ENCODE peak calls at places on chromosomes 2 and 18, in ten cellular contexts. J is CD4-positive, alpha-beta memory T cell; B is CD8-positive, alpha-beta memory T cell; T is dorsolateral prefrontal cortex; K is heart left ventricle; W is tibial nerve; A is adrenal gland; F is neuronal stem cell; S is tibial artery; M is GM23248. D is an unnamed sample.

GRCh38 chr2:12045864-12046291 is 299.4 kb downstream of the LPIN1 start:
- DNase-seq in J (no peak), B (no peak), T (no peak), K (no peak), W (no peak), A (no peak), F (no peak), S (no peak), M (peak), D (no peak)

GRCh38 chr2:240136671-240137292 is 677 bp upstream of the COPS9 start:
- DNase-seq in J (no peak), B (no peak), T (peak), K (no peak), W (no peak), A (no peak), F (no peak), S (peak), M (no peak), D (no peak)

GRCh38 chr2:61538920-61539559 is 884 bp upstream of the XPO1 start:
- DNase-seq in J (peak), B (peak), T (no peak), K (peak), W (no peak), A (peak), F (peak), S (peak), M (peak), D (no peak)

GRCh38 chr2:60957224-60957623 is 60.3 kb upstream of the PEX13 start:
- DNase-seq in J (no peak), B (no peak), T (no peak), K (no peak), W (no peak), A (no peak), F (no peak), S (no peak), M (no peak), D (no peak)

GRCh38 chr2:134314202-134314601 is 60.3 kb downstream of the MGAT5 start:
- DNase-seq in J (no peak), B (no peak), T (no peak), K (no peak), W (no peak), A (no peak), F (no peak), S (no peak), M (no peak), D (no peak)

GRCh38 chr2:177828546-177828945 is 244.0 kb downstream of the PDE11A start:
- DNase-seq in J (no peak), B (no peak), T (no peak), K (no peak), W (no peak), A (no peak), F (no peak), S (no peak), M (no peak), D (no peak)

GRCh38 chr18:79217979-79218604 is 148.9 kb downstream of the ATP9B start:
- DNase-seq in J (no peak), B (no peak), T (no peak), K (no peak), W (no peak), A (peak), F (no peak), S (no peak), M (no peak), D (peak)

GRCh38 chr2:69767034-69767433 is 25.1 kb downstream of the ANXA4 start:
- DNase-seq in J (no peak), B (no peak), T (no peak), K (no peak), W (no peak), A (no peak), F (no peak), S (no peak), M (peak), D (no peak)

GRCh38 chr2:199310654-199311275 is 147.0 kb downstream of the SATB2 start:
- DNase-seq in J (no peak), B (no peak), T (no peak), K (no peak), W (no peak), A (no peak), F (no peak), S (no peak), M (no peak), D (no peak)

GRCh38 chr2:56169521-56169920 is 14.3 kb upstream of the CCDC85A start:
- DNase-seq in J (no peak), B (no peak), T (no peak), K (no peak), W (no peak), A (no peak), F (no peak), S (no peak), M (no peak), D (no peak)

GRCh38 chr18:33572022-33572421 is 6.0 kb upstream of the ASXL3 start:
- DNase-seq in J (no peak), B (no peak), T (no peak), K (no peak), W (no peak), A (no peak), F (no peak), S (no peak), M (no peak), D (no peak)

GRCh38 chr18:74063552-74063951 is 84.1 kb downstream of the FBXO15 start:
- DNase-seq in J (no peak), B (no peak), T (no peak), K (no peak), W (no peak), A (no peak), F (no peak), S (no peak), M (no peak), D (no peak)

GRCh38 chr18:79785831-79786230 is 11.9 kb upstream of the KCNG2 start:
- DNase-seq in J (no peak), B (peak), T (no peak), K (no peak), W (no peak), A (no peak), F (no peak), S (no peak), M (no peak), D (peak)

GRCh38 chr18:50076245-50076644 is 118.7 kb downstream of the MYO5B start:
- DNase-seq in J (no peak), B (no peak), T (no peak), K (no peak), W (no peak), A (no peak), F (no peak), S (no peak), M (no peak), D (no peak)

GRCh38 chr2:143161982-143162837 is 33.0 kb downstream of the ARHGAP15 start:
- DNase-seq in J (peak), B (peak), T (peak), K (no peak), W (no peak), A (peak), F (peak), S (peak), M (peak), D (peak)
- H3K27ac ChIP-seq in J (no peak), B (no peak), T (no peak), K (no peak), W (no peak), A (no peak), F (no peak), S (no peak), M (no peak), D (no peak)

GRCh38 chr2:164933751-164934189 is 21.6 kb downstream of the SLC38A11 start:
- DNase-seq in J (no peak), B (no peak), T (no peak), K (no peak), W (no peak), A (no peak), F (no peak), S (no peak), M (no peak), D (no peak)

GRCh38 chr2:164932377-164932776 is 22.9 kb downstream of the SLC38A11 start:
- DNase-seq in J (no peak), B (no peak), T (no peak), K (no peak), W (no peak), A (no peak), F (no peak), S (no peak), M (no peak), D (no peak)

DNA sequence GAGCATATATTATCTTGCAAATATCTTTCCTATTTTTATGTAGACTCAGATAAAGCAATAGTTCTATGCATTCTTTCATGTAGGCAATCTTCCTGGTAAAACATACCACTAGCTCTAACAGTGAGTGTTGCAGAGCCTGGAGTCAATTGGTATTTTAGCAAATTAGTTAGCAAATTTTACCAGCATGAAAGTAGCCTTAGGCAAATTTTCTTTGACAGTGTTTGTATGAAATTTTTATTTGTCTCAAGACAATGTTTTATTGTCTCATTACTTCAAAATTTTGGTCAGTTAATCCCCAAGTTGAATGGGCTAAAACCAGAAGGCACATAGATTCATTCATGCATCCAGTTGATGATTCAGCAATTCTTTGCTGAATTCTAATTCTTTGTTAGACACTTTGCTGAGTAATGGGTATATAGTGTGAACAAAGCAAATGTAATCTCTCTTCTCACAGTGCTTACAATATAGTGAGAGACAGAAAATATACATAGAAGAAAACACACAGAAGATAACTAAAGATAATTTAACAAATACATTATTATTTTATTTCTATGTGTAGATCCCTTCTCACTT is 27.1 kb downstream of the SLC38A11 start:
- DNase-seq in J (no peak), B (no peak), T (no peak), K (no peak), W (no peak), A (no peak), F (no peak), S (no peak), M (no peak), D (no peak)
- H3K27ac ChIP-seq in J (no peak), B (no peak), T (no peak), K (no peak), W (no peak), A (no peak), F (no peak), S (no peak), M (no peak), D (no peak)

GRCh38 chr18:23384778-23385736 is 68.0 kb upstream of the RIOK3 start:
- DNase-seq in J (no peak), B (no peak), T (no peak), K (no peak), W (no peak), A (no peak), F (no peak), S (no peak), M (no peak), D (no peak)

GRCh38 chr18:23380817-23381216 is 72.3 kb upstream of the RIOK3 start:
- DNase-seq in J (no peak), B (no peak), T (no peak), K (no peak), W (no peak), A (no peak), F (no peak), S (no peak), M (no peak), D (no peak)

GRCh38 chr18:23378470-23378764 is 74.7 kb upstream of the RIOK3 start:
- DNase-seq in J (no peak), B (no peak), T (no peak), K (no peak), W (no peak), A (no peak), F (no peak), S (no peak), M (peak), D (no peak)

GRCh38 chr18:23377669-23378469 is 75.2 kb upstream of the RIOK3 start:
- DNase-seq in J (no peak), B (no peak), T (no peak), K (no peak), W (no peak), A (no peak), F (no peak), S (no peak), M (peak), D (no peak)

DNA sequence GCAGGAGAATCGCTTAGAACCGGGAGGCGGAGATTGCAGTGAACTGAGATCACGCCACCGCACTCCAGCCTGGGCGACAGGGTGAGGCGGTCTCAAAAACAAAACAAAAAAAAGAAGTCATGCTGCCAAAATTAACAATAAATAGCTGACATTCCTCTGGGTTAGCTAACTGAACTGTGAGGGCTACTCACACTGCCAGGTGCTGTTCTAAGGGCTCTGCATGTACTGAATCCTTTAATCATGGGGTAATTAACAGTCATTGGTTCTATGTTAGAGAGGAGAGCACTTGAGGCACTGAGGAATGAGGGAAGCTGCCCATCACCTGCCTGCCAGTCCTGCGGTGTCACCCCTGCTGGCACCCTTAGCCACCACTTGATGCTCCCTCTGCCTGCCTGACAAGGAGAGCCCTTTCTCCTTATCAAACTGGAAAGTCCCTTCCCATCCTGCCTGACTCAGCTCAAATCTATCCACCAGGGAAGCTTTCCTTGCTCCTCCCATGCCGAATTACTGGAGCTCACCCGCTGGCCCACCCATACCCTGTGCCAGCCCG is 73.0 kb upstream of the RIOK3 start:
- DNase-seq in J (no peak), B (no peak), T (no peak), K (no peak), W (no peak), A (no peak), F (no peak), S (no peak), M (no peak), D (no peak)
- H3K27ac ChIP-seq in J (no peak), B (no peak), T (no peak), K (no peak), W (peak), A (no peak), F (no peak), S (peak), M (no peak), D (no peak)

GRCh38 chr2:237982039-237982725 is 15.4 kb downstream of the UBE2F start:
- DNase-seq in J (no peak), B (no peak), T (no peak), K (no peak), W (no peak), A (no peak), F (no peak), S (no peak), M (no peak), D (no peak)
- H3K27ac ChIP-seq in J (no peak), B (no peak), T (no peak), K (peak), W (no peak), A (no peak), F (no peak), S (no peak), M (no peak), D (no peak)

GRCh38 chr2:84782717-84783442 is 98.0 kb downstream of the TRABD2A start:
- DNase-seq in J (peak), B (peak), T (no peak), K (no peak), W (no peak), A (no peak), F (no peak), S (no peak), M (peak), D (no peak)

GRCh38 chr2:84779781-84780180 is 101.1 kb downstream of the TRABD2A start:
- DNase-seq in J (no peak), B (no peak), T (no peak), K (no peak), W (no peak), A (no peak), F (no peak), S (no peak), M (no peak), D (no peak)

GRCh38 chr2:84785950-84786349 is 94.9 kb downstream of the TRABD2A start:
- DNase-seq in J (no peak), B (no peak), T (no peak), K (no peak), W (no peak), A (no peak), F (no peak), S (no peak), M (no peak), D (no peak)

GRCh38 chr2:84778921-84779320 is 102.0 kb downstream of the TRABD2A start:
- DNase-seq in J (peak), B (no peak), T (no peak), K (no peak), W (no peak), A (no peak), F (no peak), S (no peak), M (no peak), D (no peak)

DNA sequence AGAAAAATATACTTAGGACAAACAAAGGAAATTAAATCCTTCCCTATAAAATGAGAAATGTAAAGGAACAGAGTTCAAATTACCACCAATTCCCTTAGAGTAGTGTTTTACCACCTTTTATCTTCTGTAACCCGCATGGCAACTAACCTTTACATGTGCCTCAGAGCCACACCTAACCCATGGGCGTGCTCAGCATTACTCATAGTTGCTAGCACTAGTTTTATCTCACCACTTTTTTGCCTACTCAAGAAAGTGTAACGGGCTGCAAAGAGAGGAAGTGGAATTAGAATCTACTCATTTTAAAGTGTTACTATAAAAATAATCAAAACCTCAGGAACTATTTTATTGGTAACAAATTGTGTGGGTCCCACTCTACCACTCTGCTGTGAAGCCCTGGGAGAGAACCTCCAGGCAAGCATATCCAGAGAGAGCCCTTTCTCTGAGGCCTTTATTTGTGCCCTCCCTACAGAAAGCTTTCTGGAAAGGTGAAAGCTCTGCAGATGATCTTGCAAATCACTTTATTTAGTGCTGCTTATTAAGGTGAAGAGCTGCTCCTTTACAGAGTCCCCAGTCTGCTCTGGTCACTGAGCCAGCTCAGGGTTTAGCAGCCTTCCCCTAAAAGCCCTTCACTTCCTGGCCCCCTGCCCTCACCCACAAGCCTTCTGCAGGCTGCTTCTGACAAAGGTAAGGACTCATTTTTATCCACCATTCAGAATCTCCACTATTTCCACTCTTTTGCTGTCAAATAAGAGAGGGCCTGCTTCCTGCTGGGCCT is 98.8 kb downstream of the TRABD2A start:
- DNase-seq in J (peak), B (peak), T (no peak), K (no peak), W (no peak), A (no peak), F (no peak), S (no peak), M (peak), D (no peak)
- H3K27ac ChIP-seq in J (peak), B (peak), T (no peak), K (no peak), W (no peak), A (no peak), F (no peak), S (no peak), M (no peak), D (no peak)

D was measured in psoas muscle.